ENCODE peak calls at places on chromosomes 13 and 19, in ten cellular contexts. M is fibroblast of the aortic adventitia, Y is cardiac muscle cell, P is activated B cell treated with CpG ODN at 0.5 μM for 24 hours, G is endothelial cell, J is Peyer's patch, L is chondrocyte, Z is OCI-LY7, Q is DND-41, V is fibroblast of pulmonary artery. S is an unnamed sample.

GRCh38 chr13:26985285-26985878 is 186.2 kb downstream of the USP12 start:
- DNase-seq in M (peak; percentile 91), Y (peak; percentile 89), P (no peak), G (peak; percentile 70), J (peak; percentile 47), L (no peak), Z (peak; percentile 82), Q (peak; percentile 68), V (peak; percentile 90), S (peak; percentile 64)

GRCh38 chr19:30906871-30907270 is 442.4 kb downstream of the TSHZ3 start:
- DNase-seq in M (no peak), Y (no peak), P (no peak), G (no peak), J (no peak), L (no peak), Z (no peak), Q (no peak), V (no peak), S (no peak)

GRCh38 chr19:45664575-45664974 is 3.4 kb upstream of the GIPR start:
- DNase-seq in M (no peak), Y (no peak), P (no peak), G (no peak), J (no peak), L (no peak), Z (no peak), Q (no peak), V (no peak), S (no peak)

GRCh38 chr13:76711515-76712182 is 174.6 kb downstream of the KCTD12 start:
- DNase-seq in M (peak; percentile 99), Y (peak; percentile 98), P (no peak), G (no peak), J (no peak), L (no peak), Z (no peak), Q (no peak), V (peak; percentile 98), S (no peak)

GRCh38 chr19:42466521-42467436 is 24.0 kb upstream of the CXCL17 start:
- DNase-seq in M (peak; percentile 39), Y (peak; percentile 73), P (no peak), G (no peak), J (no peak), L (no peak), Z (peak; percentile 79), Q (no peak), V (peak; percentile 76), S (no peak)

GRCh38 chr19:42471554-42472249 is 29.0 kb upstream of the CXCL17 start:
- DNase-seq in M (no peak), Y (peak; percentile 58), P (no peak), G (no peak), J (no peak), L (no peak), Z (peak; percentile 17), Q (no peak), V (peak; percentile 37), S (no peak)

GRCh38 chr19:45852145-45852750 is 10.7 kb downstream of the SYMPK start:
- DNase-seq in M (no peak), Y (no peak), P (no peak), G (no peak), J (no peak), L (no peak), Z (no peak), Q (no peak), V (no peak), S (no peak)

GRCh38 chr13:67296511-67296910 is 66.4 kb upstream of the PCDH9 start:
- DNase-seq in M (peak; percentile 9), Y (peak; percentile 1), P (no peak), G (no peak), J (no peak), L (no peak), Z (no peak), Q (no peak), V (no peak), S (no peak)

GRCh38 chr13:28754698-28755545 is 36.2 kb upstream of the SLC46A3 start:
- DNase-seq in M (peak; percentile 15), Y (peak; percentile 75), P (no peak), G (peak; percentile 34), J (no peak), L (no peak), Z (peak; percentile 44), Q (peak; percentile 71), V (peak; percentile 68), S (no peak)

GRCh38 chr19:53553865-53554791 is 16.2 kb downstream of the ZNF331 start:
- DNase-seq in M (peak; percentile 90), Y (peak; percentile 94), P (peak; percentile 82), G (peak; percentile 61), J (peak; percentile 80), L (no peak), Z (no peak), Q (peak; percentile 85), V (peak; percentile 94), S (peak; percentile 81)

GRCh38 chr13:72304121-72304745 is 423.2 kb downstream of the MZT1 start:
- DNase-seq in M (peak; percentile 8), Y (peak; percentile 16), P (no peak), G (no peak), J (no peak), L (no peak), Z (no peak), Q (no peak), V (peak; percentile 32), S (no peak)

GRCh38 chr19:48739400-48739825 is 997 bp downstream of the RASIP1 start:
- DNase-seq in M (no peak), Y (no peak), P (no peak), G (no peak), J (no peak), L (no peak), Z (no peak), Q (no peak), V (no peak), S (peak; percentile 41)

GRCh38 chr13:82701021-82701420 is 1181.3 kb downstream of the SLITRK1 start:
- DNase-seq in M (no peak), Y (no peak), P (no peak), G (no peak), J (no peak), L (no peak), Z (no peak), Q (no peak), V (no peak), S (no peak)

GRCh38 chr13:49308977-49309408 is 61.3 kb downstream of the CDADC1 start:
- DNase-seq in M (peak; percentile 30), Y (no peak), P (no peak), G (no peak), J (no peak), L (no peak), Z (no peak), Q (no peak), V (no peak), S (no peak)

GRCh38 chr13:90947976-90948375 is 399.5 kb upstream of the MIR17HG start:
- DNase-seq in M (no peak), Y (no peak), P (no peak), G (no peak), J (no peak), L (no peak), Z (no peak), Q (no peak), V (no peak), S (no peak)

GRCh38 chr19:50508850-50509190 is 2.2 kb downstream of the JOSD2 start:
- DNase-seq in M (no peak), Y (no peak), P (no peak), G (no peak), J (peak; percentile 42), L (peak; percentile 59), Z (no peak), Q (no peak), V (no peak), S (no peak)

GRCh38 chr19:16325161-16325527 is 518 bp downstream of the KLF2 start:
- DNase-seq in M (no peak), Y (no peak), P (peak; percentile 62), G (peak; percentile 44), J (peak; percentile 59), L (no peak), Z (peak; percentile 63), Q (no peak), V (no peak), S (peak; percentile 60)
- TF ChIP-seq CTCF in M (no peak), Y (peak; percentile 8), P (no peak), G (no peak), J (peak; percentile 7), L (peak; percentile 63), Z (peak; percentile 68), Q (no peak), V (no peak), S (no peak)

DNA sequence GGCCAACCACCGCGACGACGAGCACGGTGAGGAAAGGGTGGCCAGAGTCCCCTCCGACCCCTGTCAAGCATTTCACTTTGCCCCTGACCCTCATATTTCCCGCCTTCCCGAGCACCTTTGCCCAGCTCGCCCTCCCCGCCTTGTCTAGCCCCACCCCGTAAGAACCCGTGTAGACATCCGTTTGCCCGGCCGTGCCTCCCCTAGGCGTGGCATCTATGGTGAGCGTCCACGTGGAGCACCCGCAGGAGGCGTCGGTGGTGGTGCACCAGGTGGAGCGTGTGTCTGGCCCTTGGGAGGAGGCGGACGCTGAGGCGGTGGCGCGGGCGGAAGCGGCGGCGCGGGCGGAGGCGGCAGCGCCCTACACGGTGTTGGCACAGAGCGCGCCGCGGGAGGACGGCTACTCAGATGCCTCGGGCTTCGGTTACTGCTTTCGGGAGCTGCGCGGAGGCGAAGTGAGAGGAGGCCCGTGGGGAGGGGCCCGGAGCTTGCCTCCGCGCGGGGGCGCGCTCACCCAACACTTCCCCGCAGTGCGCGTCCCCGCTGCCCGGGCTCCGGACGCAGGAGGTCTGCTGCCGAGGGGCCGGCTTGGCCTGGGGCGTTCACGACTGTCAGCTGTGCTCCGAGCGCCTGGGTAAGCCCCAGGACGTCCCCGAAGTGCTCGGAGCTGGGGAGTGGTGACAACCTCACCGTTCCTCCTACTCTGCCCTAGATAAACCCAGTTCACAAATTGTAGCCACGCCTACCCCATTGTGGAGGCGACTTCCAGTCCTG is 4.2 kb downstream of the LTBP4 start:
- DNase-seq in M (peak; percentile 40), Y (peak; percentile 62), P (peak; percentile 78), G (peak; percentile 48), J (peak; percentile 95), L (no peak), Z (peak; percentile 85), Q (peak; percentile 74), V (peak; percentile 55), S (peak; percentile 60)
- TF ChIP-seq CTCF in M (no peak), Y (peak; percentile 17), P (no peak), G (no peak), J (peak; percentile 40), L (peak; percentile 68), Z (peak; percentile 60), Q (peak; percentile 28), V (no peak), S (peak; percentile 17)

DNA sequence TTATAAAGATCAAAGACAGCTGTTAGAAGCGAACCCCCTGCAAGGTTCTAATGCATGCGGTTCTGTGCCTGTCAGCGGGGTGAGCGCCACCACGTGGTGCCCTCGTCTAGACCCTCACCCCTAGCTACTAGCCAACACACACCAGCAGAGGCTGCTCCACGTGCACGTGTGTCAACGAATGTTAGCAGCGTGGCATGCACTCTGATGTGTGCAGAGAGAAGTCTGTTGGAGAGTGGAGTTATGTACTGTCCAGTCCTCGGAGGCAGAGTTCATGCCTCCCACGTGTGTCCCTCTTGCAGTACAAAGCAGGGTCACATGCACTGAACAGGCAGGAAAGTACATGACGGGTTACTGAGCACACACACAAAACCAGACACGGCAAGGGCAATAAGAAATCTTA is 75.0 kb upstream of the SLC15A1 start:
- DNase-seq in M (no peak), Y (no peak), P (no peak), G (peak; percentile 42), J (no peak), L (no peak), Z (no peak), Q (no peak), V (no peak), S (peak; percentile 43)
- TF ChIP-seq CTCF in M (no peak), Y (no peak), P (no peak), G (no peak), J (no peak), L (no peak), Z (no peak), Q (no peak), V (no peak), S (no peak)

GRCh38 chr13:33678084-33678483 is 139.9 kb upstream of the RFC3 start:
- DNase-seq in M (no peak), Y (no peak), P (no peak), G (no peak), J (no peak), L (no peak), Z (no peak), Q (no peak), V (no peak), S (no peak)
- TF ChIP-seq CTCF in M (no peak), Y (no peak), P (no peak), G (no peak), J (no peak), L (no peak), Z (no peak), Q (no peak), V (no peak), S (no peak)

S was measured in glutamatergic neuron.